ENCODE peak calls at places on chromosomes 2 and 18, in eight cellular contexts. R is NCI-H1092; N is mesendoderm; U is stimulated activated naive CD8-positive, alpha-beta T cell treated with anti-CD3 and anti-CD28 coated beads, Interleukin-15, Interleukin-2, amounts not matched to agents 100 U/mL and 50 U/mL, for 24 hours; J is 8988T; B is AG08395; S is WTC11; V is iris pigment epithelial cell. G is an unnamed sample.
A peak's percentile ranks its signal among the peaks of the same experiment; 100 is the strongest.

GRCh38 chr18:66558773-66559172 is 45.1 kb downstream of the CDH19 start:
- DNase-seq in N (no peak), B (no peak), U (no peak), V (peak; percentile 72), R (no peak), S (no peak), J (no peak), G (no peak)

GRCh38 chr18:75455249-75456183 is 28.0 kb upstream of the SMIM21 start:
- DNase-seq in V (peak; percentile 21), R (no peak), J (no peak), S (peak; percentile 63), B (peak; percentile 38), U (peak; percentile 17), N (peak; percentile 46), G (peak; percentile 51)

GRCh38 chr2:111201214-111201613 is 80.5 kb downstream of the BCL2L11 start:
- DNase-seq in J (no peak), B (no peak), V (no peak), S (no peak), N (no peak), R (no peak), U (peak; percentile 15), G (no peak)

GRCh38 chr18:52312321-52312720 is 27.7 kb upstream of the DCC start:
- DNase-seq in J (no peak), R (peak; percentile 61), V (no peak), S (no peak), U (no peak), B (no peak), N (no peak), G (no peak)

GRCh38 chr2:1486670-1487069 is 73.4 kb downstream of the TPO start:
- DNase-seq in N (no peak), S (no peak), R (no peak), J (no peak), V (no peak), B (no peak), U (no peak), G (no peak)

GRCh38 chr2:207252979-207253640 is 87.4 kb upstream of the KLF7 start:
- DNase-seq in V (peak; percentile 70), N (peak; percentile 90), B (no peak), R (peak; percentile 43), J (no peak), S (peak; percentile 20), U (no peak), G (peak; percentile 40)

GRCh38 chr2:192500550-192501200 is 305.9 kb upstream of the TMEFF2 start:
- DNase-seq in J (no peak), S (no peak), B (no peak), N (peak; percentile 6), R (no peak), V (peak; percentile 95), U (peak; percentile 15), G (peak; percentile 93)

GRCh38 chr2:240404174-240404852 is 31.1 kb upstream of the GPC1 start:
- DNase-seq in R (no peak), U (no peak), B (no peak), J (no peak), V (no peak), N (no peak), S (no peak), G (no peak)

GRCh38 chr2:108637304-108637669 is 82.0 kb upstream of the RANBP2 start:
- DNase-seq in U (no peak), R (no peak), B (peak; percentile 64), J (no peak), N (no peak), V (peak; percentile 95), S (no peak), G (peak; percentile 93)

GRCh38 chr2:46967990-46968647 is 52.5 kb upstream of the MCFD2 start:
- DNase-seq in S (no peak), U (no peak), R (no peak), V (peak; percentile 91), N (peak; percentile 48), J (peak; percentile 80), B (peak; percentile 91), G (peak; percentile 99)

GRCh38 chr2:106104332-106105062 is 89.6 kb downstream of the UXS1 start:
- DNase-seq in B (peak; percentile 80), U (peak; percentile 60), N (peak; percentile 68), S (peak; percentile 65), V (peak; percentile 54), J (peak; percentile 67), R (peak; percentile 11), G (peak; percentile 70)

GRCh38 chr18:13823707-13824395 is at the start of gene MC5R:
- DNase-seq in U (peak; percentile 85), R (no peak), B (peak; percentile 79), N (peak; percentile 72), S (peak; percentile 82), J (peak; percentile 85), V (peak; percentile 36), G (peak; percentile 82)

GRCh38 chr2:137928547-137929503 is 35.4 kb upstream of the HNMT start:
- DNase-seq in B (peak; percentile 52), R (no peak), U (no peak), V (peak; percentile 80), J (no peak), S (no peak), N (peak; percentile 78), G (peak; percentile 37)

GRCh38 chr18:362914-363295 is 95.1 kb upstream of the THOC1 start:
- DNase-seq in N (no peak), B (peak; percentile 31), U (no peak), V (peak; percentile 43), J (no peak), R (no peak), S (no peak), G (peak; percentile 55)

GRCh38 chr2:218039171-218039570 is 29.9 kb upstream of the RUFY4 start:
- DNase-seq in N (no peak), S (no peak), B (no peak), U (no peak), V (no peak), J (no peak), R (no peak), G (peak; percentile 36)

GRCh38 chr2:200378652-200379290 is 72.3 kb downstream of the SPATS2L start:
- DNase-seq in V (peak; percentile 37), S (no peak), N (no peak), B (peak; percentile 58), J (no peak), U (no peak), R (no peak), G (peak; percentile 48)

GRCh38 chr2:56583796-56584313 is 400.1 kb downstream of the CCDC85A start:
- DNase-seq in B (no peak), N (peak; percentile 47), S (no peak), R (no peak), V (no peak), U (no peak), J (no peak), G (no peak)

GRCh38 chr2:121200011-121200347 is 85.0 kb downstream of the TFCP2L1 start:
- DNase-seq in N (no peak), U (no peak), J (no peak), R (no peak), S (no peak), V (no peak), B (no peak), G (no peak)

GRCh38 chr2:237864940-237865622 is 5.7 kb downstream of the RAMP1 start:
- DNase-seq in U (no peak), V (peak; percentile 51), J (peak; percentile 92), N (peak; percentile 61), R (no peak), S (no peak), B (peak; percentile 26), G (peak; percentile 37)

GRCh38 chr18:77170850-77171410 is 38.3 kb upstream of the MBP start:
- DNase-seq in N (no peak), B (no peak), V (no peak), J (no peak), U (no peak), R (no peak), S (no peak), G (no peak)

GRCh38 chr2:20578266-20578894 is 72.5 kb downstream of the HS1BP3 start:
- DNase-seq in N (no peak), S (no peak), R (no peak), V (no peak), B (no peak), U (no peak), J (no peak), G (no peak)

GRCh38 chr18:48743046-48743445 is 204.2 kb downstream of the CTIF start:
- DNase-seq in S (no peak), U (no peak), V (peak; percentile 44), J (no peak), R (no peak), B (peak; percentile 88), N (no peak), G (peak; percentile 92)

GRCh38 chr2:232633413-232634318 is at the start of gene EFHD1:
- DNase-seq in U (peak; percentile 67), V (peak; percentile 47), J (peak; percentile 81), B (peak; percentile 55), R (no peak), N (peak; percentile 90), S (peak; percentile 88), G (peak; percentile 50)

GRCh38 chr2:196849895-196850294 is 40.7 kb upstream of the C2orf66 start:
- DNase-seq in J (no peak), R (no peak), V (peak; percentile 48), N (peak; percentile 43), U (no peak), S (no peak), B (peak; percentile 47), G (peak; percentile 60)

GRCh38 chr2:162608901-162609300 is 229.7 kb downstream of the KCNH7 start:
- DNase-seq in R (no peak), V (no peak), U (no peak), B (no peak), S (no peak), J (no peak), N (no peak), G (no peak)

GRCh38 chr2:217510790-217511291 is 492.0 kb downstream of the TNS1 start:
- DNase-seq in V (peak; percentile 89), B (peak; percentile 84), S (peak; percentile 58), N (peak; percentile 91), R (peak; percentile 68), J (peak; percentile 29), U (peak; percentile 51), G (peak; percentile 91)

GRCh38 chr2:200962821-200963128 is 685 bp downstream of the ORC2 start:
- DNase-seq in J (no peak), B (no peak), N (no peak), U (no peak), S (no peak), V (no peak), R (no peak), G (no peak)

GRCh38 chr2:13193900-13194299 is 477.2 kb downstream of the TRIB2 start:
- DNase-seq in S (no peak), J (no peak), N (peak; percentile 72), U (no peak), B (peak; percentile 2), V (peak; percentile 33), R (peak; percentile 4), G (peak; percentile 54)

GRCh38 chr18:22609642-22610041 is 191.9 kb upstream of the CTAGE1 start:
- DNase-seq in B (peak; percentile 22), J (no peak), R (no peak), U (no peak), N (peak; percentile 43), S (no peak), V (peak; percentile 31), G (peak; percentile 23)

GRCh38 chr2:201470821-201471731 is 19.5 kb downstream of the STRADB start:
- DNase-seq in V (peak; percentile 81), R (no peak), N (peak; percentile 68), U (no peak), B (peak; percentile 11), J (no peak), S (peak; percentile 60), G (peak; percentile 12)

GRCh38 chr2:45705233-45705632 is 53.8 kb downstream of the PRKCE start:
- DNase-seq in S (no peak), R (no peak), U (no peak), V (no peak), J (no peak), B (no peak), N (no peak), G (no peak)

GRCh38 chr2:69253893-69254292 is 133.1 kb downstream of the GFPT1 start:
- DNase-seq in N (no peak), B (peak; percentile 92), V (peak; percentile 100), U (no peak), R (no peak), J (peak; percentile 30), S (no peak), G (peak; percentile 99)

GRCh38 chr2:10522726-10523405 is 74.7 kb upstream of the ODC1 start:
- DNase-seq in U (no peak), N (no peak), V (no peak), B (no peak), S (no peak), R (no peak), J (no peak), G (no peak)